ENCODE peak calls at places on chromosomes 1 and 21, in six cellular contexts. One of them, this sample, is unnamed.

GRCh38 chr21:31537872-31538576 is 121.5 kb upstream of the SOD1 start:
- DNase-seq in HepG2: no peak
- DNase-seq in GM12878: no peak
- DNase-seq in GM12891: no peak
- DNase-seq in H1: no peak
- DNase-seq in K562: no peak
- DNase-seq in this sample: no peak

GRCh38 chr1:186828612-186829542 is at the start of gene PLA2G4A:
- DNase-seq in HepG2: no peak
- DNase-seq in GM12878: no peak
- DNase-seq in H1: no peak
- DNase-seq in K562: no peak
- DNase-seq in GM12891: no peak
- DNase-seq in this sample: peak; percentile 13

GRCh38 chr1:164337885-164338284 is 221.1 kb upstream of the PBX1 start:
- DNase-seq in H1: no peak
- DNase-seq in GM12878: no peak
- DNase-seq in HepG2: peak; percentile 3
- DNase-seq in GM12891: no peak
- DNase-seq in K562: no peak
- DNase-seq in this sample: no peak

GRCh38 chr1:19616489-19616888 is 27.6 kb upstream of the NBL1 start:
- DNase-seq in HepG2: no peak
- DNase-seq in K562: no peak
- DNase-seq in GM12878: no peak
- DNase-seq in GM12891: no peak
- DNase-seq in H1: no peak
- DNase-seq in this sample: no peak

GRCh38 chr1:160293020-160293968 is 8.4 kb upstream of the PEX19 start:
- DNase-seq in HepG2: no peak
- DNase-seq in GM12891: no peak
- DNase-seq in K562: no peak
- DNase-seq in GM12878: no peak
- DNase-seq in H1: no peak
- DNase-seq in this sample: no peak

GRCh38 chr21:39000496-39000895 is 182.8 kb downstream of the PSMG1 start:
- DNase-seq in H1: no peak
- DNase-seq in GM12878: no peak
- DNase-seq in GM12891: no peak
- DNase-seq in HepG2: no peak
- DNase-seq in K562: no peak
- DNase-seq in this sample: no peak

GRCh38 chr1:79859212-79859948 is 852.9 kb upstream of the ADGRL4 start:
- DNase-seq in GM12878: no peak
- DNase-seq in GM12891: no peak
- DNase-seq in HepG2: no peak
- DNase-seq in H1: no peak
- DNase-seq in K562: no peak
- DNase-seq in this sample: no peak

GRCh38 chr1:181095260-181095659 is 6.8 kb downstream of the IER5 start:
- DNase-seq in GM12891: no peak
- DNase-seq in H1: no peak
- DNase-seq in HepG2: no peak
- DNase-seq in K562: no peak
- DNase-seq in GM12878: no peak
- DNase-seq in this sample: no peak

GRCh38 chr1:45012639-45013278 is 705 bp downstream of the UROD start:
- DNase-seq in HepG2: peak; percentile 72
- DNase-seq in GM12878: no peak
- DNase-seq in K562: peak; percentile 97
- DNase-seq in GM12891: no peak
- DNase-seq in H1: no peak
- DNase-seq in this sample: no peak

GRCh38 chr1:204769997-204770396 is 84.5 kb upstream of the LRRN2 start:
- DNase-seq in GM12878: no peak
- DNase-seq in HepG2: no peak
- DNase-seq in GM12891: no peak
- DNase-seq in H1: no peak
- DNase-seq in K562: no peak
- DNase-seq in this sample: no peak

GRCh38 chr1:156104861-156105546 is 9.5 kb upstream of the LMNA start:
- DNase-seq in GM12878: no peak
- DNase-seq in GM12891: no peak
- DNase-seq in H1: no peak
- DNase-seq in K562: peak; percentile 50
- DNase-seq in HepG2: peak; percentile 45
- DNase-seq in this sample: no peak

GRCh38 chr1:1629430-1630190 is 2.4 kb upstream of the MMP23B start:
- DNase-seq in GM12878: no peak
- DNase-seq in H1: no peak
- DNase-seq in HepG2: no peak
- DNase-seq in K562: no peak
- DNase-seq in GM12891: peak; percentile 66
- DNase-seq in this sample: peak; percentile 38

GRCh38 chr1:83901547-83902155 is 97.3 kb downstream of the TTLL7 start:
- DNase-seq in K562: no peak
- DNase-seq in HepG2: peak; percentile 78
- DNase-seq in GM12891: no peak
- DNase-seq in H1: no peak
- DNase-seq in GM12878: no peak
- DNase-seq in this sample: no peak

GRCh38 chr1:102628008-102628736 is 480.1 kb downstream of the COL11A1 start:
- DNase-seq in GM12878: no peak
- DNase-seq in HepG2: peak; percentile 1
- DNase-seq in H1: no peak
- DNase-seq in GM12891: no peak
- DNase-seq in K562: no peak
- DNase-seq in this sample: no peak

GRCh38 chr1:60898413-60898812 is 183.9 kb upstream of the NFIA start:
- DNase-seq in H1: no peak
- DNase-seq in K562: peak; percentile 14
- DNase-seq in HepG2: no peak
- DNase-seq in GM12878: no peak
- DNase-seq in GM12891: no peak
- DNase-seq in this sample: no peak

GRCh38 chr1:56331892-56332567 is 247.3 kb downstream of the PLPP3 start:
- DNase-seq in K562: no peak
- DNase-seq in HepG2: peak; percentile 95
- DNase-seq in GM12891: no peak
- DNase-seq in GM12878: peak; percentile 57
- DNase-seq in H1: no peak
- DNase-seq in this sample: no peak

GRCh38 chr1:161227196-161227871 is 1.5 kb downstream of the TOMM40L start:
- DNase-seq in GM12891: peak; percentile 50
- DNase-seq in GM12878: peak; percentile 42
- DNase-seq in H1: no peak
- DNase-seq in K562: peak; percentile 68
- DNase-seq in HepG2: peak; percentile 69
- DNase-seq in this sample: peak; percentile 53

GRCh38 chr1:224065455-224065854 is 48.5 kb upstream of the FBXO28 start:
- DNase-seq in HepG2: no peak
- DNase-seq in GM12878: no peak
- DNase-seq in GM12891: no peak
- DNase-seq in K562: no peak
- DNase-seq in H1: no peak
- DNase-seq in this sample: no peak

GRCh38 chr1:218664385-218665170 is 319.4 kb downstream of the TGFB2 start:
- DNase-seq in H1: no peak
- DNase-seq in GM12891: no peak
- DNase-seq in K562: no peak
- DNase-seq in GM12878: no peak
- DNase-seq in HepG2: no peak
- DNase-seq in this sample: no peak

GRCh38 chr1:230752407-230752806 is 5.2 kb downstream of the CAPN9 start:
- DNase-seq in HepG2: no peak
- DNase-seq in K562: no peak
- DNase-seq in GM12891: no peak
- DNase-seq in H1: no peak
- DNase-seq in GM12878: no peak
- DNase-seq in this sample: no peak

GRCh38 chr1:201396859-201397464 is 2.2 kb downstream of the LAD1 start:
- DNase-seq in K562: no peak
- DNase-seq in HepG2: peak; percentile 77
- DNase-seq in H1: no peak
- DNase-seq in GM12878: no peak
- DNase-seq in GM12891: no peak
- DNase-seq in this sample: no peak

GRCh38 chr1:235864965-235865525 is 1.7 kb downstream of the LYST start:
- DNase-seq in GM12878: no peak
- DNase-seq in HepG2: no peak
- DNase-seq in GM12891: no peak
- DNase-seq in H1: no peak
- DNase-seq in K562: no peak
- DNase-seq in this sample: no peak

GRCh38 chr1:23791434-23792047 is 596 bp downstream of the LYPLA2 start:
- DNase-seq in HepG2: no peak
- DNase-seq in GM12878: no peak
- DNase-seq in GM12891: peak; percentile 58
- DNase-seq in K562: peak; percentile 63
- DNase-seq in H1: no peak
- DNase-seq in this sample: peak; percentile 63

GRCh38 chr21:39340687-39341086 is 8.2 kb downstream of the HMGN1 start:
- DNase-seq in GM12891: no peak
- DNase-seq in GM12878: no peak
- DNase-seq in K562: no peak
- DNase-seq in H1: no peak
- DNase-seq in HepG2: no peak
- DNase-seq in this sample: no peak

GRCh38 chr1:68151690-68152089 is 80.6 kb downstream of the WLS start:
- DNase-seq in GM12878: no peak
- DNase-seq in H1: no peak
- DNase-seq in K562: no peak
- DNase-seq in GM12891: no peak
- DNase-seq in HepG2: no peak
- DNase-seq in this sample: no peak

GRCh38 chr1:9233241-9233941 is 1.2 kb upstream of the H6PD start:
- DNase-seq in K562: no peak
- DNase-seq in H1: no peak
- DNase-seq in HepG2: peak; percentile 92
- DNase-seq in GM12878: no peak
- DNase-seq in GM12891: no peak
- DNase-seq in this sample: no peak

GRCh38 chr1:167563579-167564246 is 10.2 kb upstream of the CREG1 start:
- DNase-seq in GM12891: no peak
- DNase-seq in GM12878: no peak
- DNase-seq in K562: peak; percentile 64
- DNase-seq in HepG2: no peak
- DNase-seq in H1: no peak
- DNase-seq in this sample: no peak

DNA sequence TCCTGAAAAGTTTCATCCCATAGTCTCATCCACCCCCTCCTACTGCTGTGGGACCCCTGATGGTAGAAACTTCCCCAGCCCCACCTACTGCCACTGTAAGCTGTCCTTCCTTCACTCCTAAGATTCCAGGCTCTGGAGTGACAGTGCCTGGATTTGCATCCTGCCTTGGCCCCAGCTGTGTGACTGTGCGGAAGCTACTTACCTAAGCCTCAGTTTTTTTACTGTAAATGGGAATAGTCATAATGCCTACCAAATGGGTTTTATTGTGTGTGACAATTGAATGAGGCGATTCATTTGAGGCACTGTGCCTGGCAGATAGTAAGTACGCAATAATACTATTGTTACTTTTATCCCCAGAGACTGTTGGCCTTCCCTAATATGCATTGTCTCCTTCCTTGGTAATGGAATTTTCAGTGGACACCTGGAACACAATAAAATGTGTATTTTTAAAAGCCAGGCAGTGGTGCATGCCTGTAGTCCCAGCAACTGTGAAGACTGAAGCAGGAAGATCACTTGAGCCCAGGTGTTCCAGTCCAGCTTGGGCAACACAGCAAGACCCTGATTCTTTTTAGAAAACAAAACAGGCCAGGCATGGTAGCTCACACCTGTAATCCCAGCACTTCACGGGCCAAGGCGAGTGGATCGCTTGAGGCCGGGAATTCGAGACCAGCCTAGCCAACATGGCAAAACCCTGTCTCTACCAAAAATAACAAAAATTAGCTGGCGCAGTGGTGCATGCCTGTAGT is 55.0 kb upstream of the ZNF326 start:
- DNase-seq in GM12878: no peak
- DNase-seq in K562: no peak
- DNase-seq in GM12891: no peak
- DNase-seq in HepG2: no peak
- DNase-seq in H1: no peak
- DNase-seq in this sample: no peak
- TF ChIP-seq POLR2A in GM12878: no peak
- TF ChIP-seq POLR2A in K562: no peak
- TF ChIP-seq POLR2A in GM12891: no peak
- TF ChIP-seq POLR2A in HepG2: no peak
- TF ChIP-seq POLR2A in H1: no peak
- TF ChIP-seq POLR2A in this sample: no peak

GRCh38 chr21:25822981-25823380 is 88.2 kb downstream of the GABPA start:
- DNase-seq in K562: no peak
- DNase-seq in H1: no peak
- DNase-seq in GM12891: no peak
- DNase-seq in GM12878: no peak
- DNase-seq in HepG2: no peak
- DNase-seq in this sample: no peak
- TF ChIP-seq TAF1 in K562: no peak
- TF ChIP-seq TAF1 in H1: no peak
- TF ChIP-seq TAF1 in GM12891: no peak
- TF ChIP-seq TAF1 in GM12878: no peak
- TF ChIP-seq TAF1 in HepG2: no peak
- TF ChIP-seq TAF1 in this sample: no peak

DNA sequence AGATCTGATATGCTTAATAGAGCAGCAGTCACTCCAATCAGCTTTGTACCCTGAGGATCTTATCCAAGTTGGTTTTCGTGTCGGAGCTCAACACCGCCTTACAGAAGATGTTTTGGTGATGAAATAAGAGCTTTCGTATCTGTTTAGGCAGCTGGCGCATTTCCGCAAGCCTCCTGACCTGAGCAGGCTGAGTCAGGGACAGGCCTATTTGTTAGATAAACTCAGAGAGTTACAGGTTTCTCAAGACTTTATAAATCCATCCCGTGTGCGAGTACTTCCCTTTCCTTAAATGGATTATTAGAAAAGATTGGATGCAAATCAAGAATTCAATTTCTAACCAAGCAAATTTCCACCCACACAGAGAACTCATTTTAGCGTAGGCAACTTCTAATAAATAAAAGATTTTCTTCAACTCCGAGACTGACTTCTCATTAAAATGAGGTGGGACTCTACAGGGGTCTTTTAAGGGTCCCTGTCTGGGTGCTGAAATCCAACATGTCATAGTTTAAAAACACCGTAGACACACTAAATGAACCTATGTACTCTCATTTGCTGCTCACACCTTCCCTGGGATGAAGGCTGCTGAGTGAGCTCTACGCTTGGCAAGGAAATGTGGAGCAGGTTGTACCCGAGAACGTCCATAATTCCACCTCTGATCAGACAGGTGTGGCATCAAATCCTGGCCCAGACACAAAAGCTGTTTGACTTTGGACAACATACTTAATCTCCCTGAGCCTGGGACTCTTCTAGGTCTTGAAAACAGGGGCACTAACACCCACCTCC is 106.9 kb upstream of the F3 start:
- DNase-seq in K562: peak; percentile 21
- DNase-seq in H1: no peak
- DNase-seq in GM12891: no peak
- DNase-seq in GM12878: no peak
- DNase-seq in HepG2: no peak
- DNase-seq in this sample: no peak
- TF ChIP-seq POLR2AphosphoS5 in K562: peak; percentile 87
- TF ChIP-seq POLR2AphosphoS5 in H1: no peak
- TF ChIP-seq POLR2AphosphoS5 in GM12891: no peak
- TF ChIP-seq POLR2AphosphoS5 in GM12878: no peak
- TF ChIP-seq POLR2AphosphoS5 in HepG2: no peak
- TF ChIP-seq POLR2AphosphoS5 in this sample: no peak

GRCh38 chr1:70103770-70104169 is 101.6 kb downstream of the LRRC40 start:
- DNase-seq in HepG2: no peak
- DNase-seq in GM12878: no peak
- DNase-seq in K562: no peak
- DNase-seq in GM12891: no peak
- DNase-seq in H1: no peak
- DNase-seq in this sample: no peak
- TF ChIP-seq POLR2A in HepG2: no peak
- TF ChIP-seq POLR2A in GM12878: no peak
- TF ChIP-seq POLR2A in K562: no peak
- TF ChIP-seq POLR2A in GM12891: no peak
- TF ChIP-seq POLR2A in H1: no peak
- TF ChIP-seq POLR2A in this sample: no peak